ENCODE peak calls at places on chromosomes 1 and 21, in ten cellular contexts. N is mesendoderm, J is GM06990, X is NB4, Z is PC-3, O is H7, K is lower leg skin, W is endothelial cell of umbilical vein, H is lower lobe of right lung, Q is neural progenitor cell. S is an unnamed sample.

GRCh38 chr1:209076688-209077087 is 506.8 kb upstream of the CAMK1G start:
- DNase-seq in N (peak), J (peak), X (peak), Z (peak), O (peak), K (no peak), W (peak), H (no peak), Q (no peak), S (no peak)

GRCh38 chr1:87956072-87956471 is 627.4 kb downstream of the LMO4 start:
- DNase-seq in N (peak), J (no peak), X (no peak), Z (peak), O (no peak), K (no peak), W (peak), H (no peak), Q (peak), S (peak)

GRCh38 chr1:205069371-205070125 is 14.7 kb downstream of the TMEM81 start:
- DNase-seq in N (no peak), J (no peak), X (no peak), Z (no peak), O (no peak), K (peak), W (no peak), H (no peak), Q (no peak), S (no peak)

GRCh38 chr1:151680812-151681211 is 35.8 kb downstream of the CELF3 start:
- DNase-seq in N (no peak), J (no peak), X (no peak), Z (peak), O (no peak), K (no peak), W (peak), H (no peak), Q (no peak), S (peak)

GRCh38 chr1:66271904-66272254 is 262.1 kb upstream of the SGIP1 start:
- DNase-seq in N (no peak), J (no peak), X (no peak), Z (peak), O (no peak), K (peak), W (no peak), H (no peak), Q (no peak), S (no peak)

GRCh38 chr1:71294178-71294577 is 213.3 kb upstream of the ZRANB2 start:
- DNase-seq in N (no peak), J (no peak), X (no peak), Z (no peak), O (no peak), K (no peak), W (no peak), H (no peak), Q (no peak), S (peak)

GRCh38 chr1:198534540-198535413 is 5.7 kb downstream of the ATP6V1G3 start:
- DNase-seq in N (no peak), J (no peak), X (peak), Z (peak), O (no peak), K (no peak), W (no peak), H (no peak), Q (no peak), S (no peak)

GRCh38 chr1:70043806-70044205 is 161.6 kb downstream of the LRRC40 start:
- DNase-seq in N (peak), J (no peak), X (no peak), Z (peak), O (no peak), K (no peak), W (peak), H (no peak), Q (no peak), S (peak)

GRCh38 chr1:116219651-116220434 is 108.6 kb downstream of the MAB21L3 start:
- DNase-seq in N (peak), J (no peak), X (no peak), Z (no peak), O (no peak), K (peak), W (no peak), H (no peak), Q (no peak), S (no peak)

GRCh38 chr1:22508329-22508728 is 55.0 kb upstream of the EPHA8 start:
- DNase-seq in N (no peak), J (no peak), X (no peak), Z (no peak), O (no peak), K (no peak), W (no peak), H (no peak), Q (no peak), S (no peak)

GRCh38 chr1:15974855-15975254 is 1.0 kb downstream of the ZBTB17 start:
- DNase-seq in N (no peak), J (peak), X (peak), Z (no peak), O (no peak), K (no peak), W (no peak), H (no peak), Q (no peak), S (no peak)

GRCh38 chr1:198465201-198466144 is 75.0 kb downstream of the ATP6V1G3 start:
- DNase-seq in N (peak), J (peak), X (peak), Z (peak), O (no peak), K (no peak), W (peak), H (no peak), Q (peak), S (peak)

GRCh38 chr21:29254550-29254949 is 44.2 kb upstream of the BACH1 start:
- DNase-seq in N (no peak), J (no peak), X (no peak), Z (no peak), O (no peak), K (no peak), W (no peak), H (no peak), Q (no peak), S (no peak)

GRCh38 chr1:213987876-213988638 is at the start of gene PROX1:
- DNase-seq in N (peak), J (no peak), X (no peak), Z (peak), O (peak), K (peak), W (peak), H (peak), Q (peak), S (peak)

GRCh38 chr21:37208741-37209225 is 58.4 kb downstream of the VPS26C start:
- DNase-seq in N (no peak), J (peak), X (no peak), Z (no peak), O (no peak), K (no peak), W (no peak), H (no peak), Q (no peak), S (no peak)

GRCh38 chr1:201890223-201890622 is 1.5 kb downstream of the SHISA4 start:
- DNase-seq in N (no peak), J (no peak), X (no peak), Z (no peak), O (peak), K (no peak), W (no peak), H (no peak), Q (no peak), S (no peak)

GRCh38 chr1:170010443-170010842 is 64.1 kb downstream of the KIFAP3 start:
- DNase-seq in N (peak), J (no peak), X (peak), Z (peak), O (peak), K (no peak), W (peak), H (no peak), Q (peak), S (no peak)

DNA sequence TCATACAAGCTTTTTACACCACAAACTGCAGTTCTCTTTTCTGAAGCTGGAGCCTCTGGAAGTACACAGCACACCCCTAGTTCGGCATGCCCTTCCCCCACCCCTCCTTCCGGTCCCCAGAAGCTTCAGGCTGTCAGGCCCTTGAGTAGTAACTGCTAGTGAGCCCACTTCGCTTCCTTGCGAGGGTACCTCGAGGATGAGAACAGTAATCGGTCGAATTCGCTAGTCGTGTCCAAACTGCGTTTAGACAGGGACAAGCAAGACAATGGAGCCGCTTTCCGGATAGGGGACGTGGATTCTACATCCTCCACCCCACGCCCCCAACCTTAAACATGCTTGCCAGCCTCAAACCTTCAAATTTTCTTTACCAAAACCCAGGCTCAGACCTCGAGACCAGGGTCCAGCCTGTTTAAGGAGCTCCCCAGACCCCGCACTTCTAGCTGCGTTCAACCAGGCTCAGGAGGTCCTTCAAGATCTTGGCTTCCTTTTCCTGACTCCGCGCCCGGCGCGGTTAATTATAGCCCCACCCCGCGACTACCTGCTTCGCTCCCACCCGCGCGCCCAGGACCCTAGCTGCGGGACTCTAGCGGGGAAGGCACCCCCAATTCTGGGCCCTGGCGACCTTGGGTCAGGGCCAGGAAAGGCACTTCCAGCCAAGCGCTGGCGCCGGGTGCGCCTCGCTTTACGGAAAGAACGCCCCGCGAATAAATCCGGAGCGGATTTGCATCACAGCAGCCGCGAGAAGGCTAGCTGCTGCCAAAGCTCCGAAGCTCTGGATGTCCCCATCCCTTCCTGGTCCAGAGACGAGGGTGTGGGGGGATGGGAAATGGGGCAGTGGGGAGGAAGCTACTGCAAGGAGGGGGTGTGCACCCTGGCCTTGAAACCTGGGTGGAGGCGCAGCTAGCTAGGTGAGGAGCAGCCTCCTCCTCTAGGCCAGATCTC is 8.1 kb upstream of the TSPAN1 start:
- DNase-seq in N (no peak), J (peak), X (peak), Z (no peak), O (peak), K (peak), W (peak), H (peak), Q (peak), S (no peak)
- H3K4me3 ChIP-seq in N (no peak), J (peak), X (peak), Z (no peak), O (peak), K (no peak), W (peak), H (peak), Q (peak), S (peak)

GRCh38 chr1:230572121-230573083 is 69.9 kb upstream of the COG2 start:
- DNase-seq in N (peak), J (no peak), X (peak), Z (no peak), O (peak), K (no peak), W (no peak), H (peak), Q (no peak), S (no peak)
- H3K4me3 ChIP-seq in N (no peak), J (no peak), X (no peak), Z (no peak), O (no peak), K (no peak), W (no peak), H (no peak), Q (no peak), S (no peak)

GRCh38 chr1:156245451-156246232 is 2.2 kb downstream of the PAQR6 start:
- DNase-seq in N (no peak), J (peak), X (peak), Z (no peak), O (peak), K (no peak), W (peak), H (peak), Q (no peak), S (no peak)
- H3K4me3 ChIP-seq in N (no peak), J (peak), X (no peak), Z (no peak), O (peak), K (no peak), W (peak), H (peak), Q (no peak), S (peak)

GRCh38 chr1:31705080-31705866 is 1.5 kb upstream of the COL16A1 start:
- DNase-seq in N (peak), J (peak), X (peak), Z (peak), O (peak), K (peak), W (no peak), H (no peak), Q (peak), S (no peak)
- H3K4me3 ChIP-seq in N (no peak), J (no peak), X (no peak), Z (no peak), O (peak), K (no peak), W (no peak), H (peak), Q (no peak), S (peak)

GRCh38 chr1:154937988-154938386 is 1.5 kb upstream of the PMVK start:
- DNase-seq in N (no peak), J (no peak), X (no peak), Z (peak), O (no peak), K (no peak), W (no peak), H (no peak), Q (no peak), S (no peak)

GRCh38 chr1:154940213-154940879 is 3.8 kb upstream of the PMVK start:
- DNase-seq in N (peak), J (no peak), X (no peak), Z (no peak), O (no peak), K (no peak), W (no peak), H (no peak), Q (peak), S (no peak)

GRCh38 chr1:154938604-154939399 is 2.3 kb upstream of the PMVK start:
- DNase-seq in N (no peak), J (no peak), X (no peak), Z (peak), O (no peak), K (no peak), W (no peak), H (no peak), Q (no peak), S (no peak)

GRCh38 chr1:154941332-154941995 is 4.9 kb upstream of the PMVK start:
- DNase-seq in N (peak), J (peak), X (no peak), Z (no peak), O (no peak), K (no peak), W (no peak), H (no peak), Q (peak), S (no peak)

DNA sequence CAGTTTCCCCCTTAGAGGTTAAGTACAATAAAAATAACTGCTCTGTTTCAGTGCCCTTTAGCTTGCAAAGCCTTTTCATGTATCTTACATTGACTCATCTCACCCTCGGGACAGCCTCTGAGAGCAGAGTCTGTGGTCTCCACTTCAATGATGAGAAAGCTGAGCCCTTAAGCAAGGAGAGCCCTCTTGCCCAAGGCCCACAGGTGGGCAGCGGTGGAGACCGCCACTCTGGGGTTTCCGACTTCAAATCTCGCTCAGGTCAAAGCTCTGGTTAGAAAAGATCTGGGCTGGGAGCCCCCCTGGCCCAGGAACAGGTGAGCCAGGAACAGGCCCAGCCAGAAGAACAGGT is 4.3 kb upstream of the PMVK start:
- DNase-seq in N (no peak), J (peak), X (peak), Z (no peak), O (no peak), K (no peak), W (no peak), H (no peak), Q (no peak), S (no peak)
- H3K4me3 ChIP-seq in N (no peak), J (peak), X (no peak), Z (no peak), O (no peak), K (no peak), W (no peak), H (no peak), Q (no peak), S (no peak)

DNA sequence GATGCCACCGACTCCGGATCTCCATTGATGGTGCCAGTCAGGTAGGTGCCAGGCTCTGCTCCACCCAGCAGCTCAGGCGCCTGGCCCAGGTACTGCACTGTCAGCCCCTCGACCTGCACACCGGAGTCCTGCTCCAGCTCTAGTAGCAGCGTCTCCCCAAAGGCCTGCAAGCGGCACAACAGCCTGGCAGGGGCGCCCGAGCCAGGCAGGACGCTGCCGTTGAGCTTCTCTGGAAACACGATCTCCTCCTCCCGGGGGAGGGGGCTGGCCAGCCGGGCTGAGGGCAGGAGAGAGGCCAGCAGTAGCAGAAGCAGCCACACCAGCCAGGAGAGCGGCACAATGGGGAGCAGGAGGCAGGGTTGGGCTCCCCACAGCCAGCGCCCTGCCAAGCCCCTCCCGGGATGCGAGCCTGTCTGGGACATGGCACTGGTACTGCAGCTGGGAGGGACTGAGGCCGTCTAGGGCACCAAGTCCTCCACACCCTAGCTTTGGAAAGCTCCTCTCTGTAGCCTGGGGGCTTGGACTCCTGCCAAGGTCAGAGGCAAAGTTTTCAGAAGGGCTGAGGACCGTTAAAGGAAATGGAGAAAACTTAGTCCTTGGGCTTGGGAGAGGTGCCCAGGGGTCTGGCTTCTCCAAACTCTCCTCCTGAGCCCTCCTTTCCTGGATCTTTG is 513 bp downstream of the ADAMTS4 start:
- DNase-seq in N (peak), J (no peak), X (no peak), Z (peak), O (peak), K (peak), W (peak), H (no peak), Q (peak), S (no peak)
- H3K4me3 ChIP-seq in N (no peak), J (no peak), X (no peak), Z (no peak), O (peak), K (peak), W (peak), H (peak), Q (peak), S (peak)

DNA sequence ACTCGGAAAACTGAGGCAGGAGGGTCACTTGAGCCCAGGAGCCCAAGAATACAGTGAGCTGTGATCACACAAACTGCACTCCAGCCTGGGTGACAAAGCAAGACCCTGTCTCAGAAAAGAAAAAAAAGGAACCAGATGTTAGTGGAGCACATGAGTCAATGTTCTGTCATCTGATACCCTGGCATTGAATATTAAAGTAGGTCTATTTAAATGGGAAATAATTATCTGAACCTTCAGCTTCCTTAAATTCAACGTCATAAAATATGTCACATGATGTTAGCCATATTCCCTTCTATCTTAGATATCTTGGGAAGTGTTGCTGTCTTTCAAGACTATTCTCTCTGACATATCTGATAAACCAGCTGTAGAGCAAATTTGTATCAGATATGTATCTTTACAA is 47.3 kb downstream of the NCAM2 start:
- DNase-seq in N (no peak), J (no peak), X (no peak), Z (no peak), O (no peak), K (no peak), W (no peak), H (no peak), Q (no peak), S (no peak)
- H3K4me3 ChIP-seq in N (no peak), J (no peak), X (no peak), Z (no peak), O (no peak), K (no peak), W (no peak), H (no peak), Q (no peak), S (no peak)